ENCODE peak calls at places on chromosomes 1 and 21, in four cellular contexts. H is Calu3; U is posterior cingulate gyrus; X is stimulated activated CD4-positive, alpha-beta T cell treated with anti-CD3 and anti-CD28 coated beads, Interleukin-12 subunit alpha, Interleukin-12 subunit beta, amount 100 ng/mL, for 48 hours. Y is an unnamed sample.

GRCh38 chr1:33527934-33528333 is 55.5 kb downstream of the ZSCAN20 start:
- DNase-seq in H (no peak), U (no peak), X (no peak), Y (no peak)

GRCh38 chr1:41622402-41622801 is 137.9 kb upstream of the EDN2 start:
- DNase-seq in X (no peak), H (no peak), U (no peak), Y (peak; percentile 63)

GRCh38 chr21:34594566-34595234 is 20.2 kb downstream of the RCAN1 start:
- DNase-seq in H (no peak), U (no peak), X (no peak), Y (no peak)

GRCh38 chr1:202164271-202165037 is 4.1 kb upstream of the PTPN7 start:
- DNase-seq in U (no peak), X (no peak), H (no peak), Y (no peak)

GRCh38 chr1:150152182-150152536 is 2.4 kb downstream of the PLEKHO1 start:
- DNase-seq in H (no peak), X (no peak), U (no peak), Y (peak; percentile 39)

GRCh38 chr1:161398900-161399256 is 31.2 kb upstream of the CFAP126 start:
- DNase-seq in U (no peak), H (no peak), X (no peak), Y (no peak)

GRCh38 chr1:211133393-211133840 is 531 bp downstream of the KCNH1 start:
- DNase-seq in U (peak; percentile 20), X (no peak), H (no peak), Y (peak; percentile 49)

GRCh38 chr1:205061665-205062069 is 18.7 kb downstream of the CNTN2 start:
- DNase-seq in U (peak; percentile 81), X (peak; percentile 59), H (peak; percentile 84), Y (peak; percentile 75)

GRCh38 chr1:168638884-168639283 is 62.5 kb downstream of the XCL1 start:
- DNase-seq in H (no peak), X (no peak), U (no peak), Y (no peak)